ENCODE peak calls at places on chromosomes 12 and 14, in eight cellular contexts. W is fibroblast of lung, H is trophoblast cell, O is hepatocyte, V is tibial artery, M is tibial nerve, I is colonic mucosa, K is small intestine. G is an unnamed sample.
A peak's percentile ranks its signal among the peaks of the same experiment; 100 is the strongest.

GRCh38 chr12:104049278-104050257 is at the start of gene GLT8D2:
- DNase-seq in H (peak; percentile 48), I (peak; percentile 24), V (peak; percentile 82), W (peak; percentile 87), M (peak; percentile 56), O (peak; percentile 81), K (peak; percentile 2), G (no peak)

GRCh38 chr14:101564819-101565698 is 3.8 kb downstream of the DIO3 start:
- DNase-seq in M (no peak), O (no peak), H (no peak), V (no peak), W (no peak), I (no peak), K (no peak), G (no peak)

GRCh38 chr14:104686624-104687517 is 2.5 kb upstream of the INF2 start:
- DNase-seq in O (no peak), H (peak; percentile 83), W (no peak), V (peak; percentile 65), M (no peak), I (peak; percentile 70), K (peak; percentile 66), G (no peak)

GRCh38 chr14:80653951-80654350 is 287.6 kb downstream of the CEP128 start:
- DNase-seq in I (no peak), H (no peak), V (no peak), O (no peak), K (no peak), M (no peak), W (no peak), G (no peak)

GRCh38 chr14:85572845-85573244 is 42.9 kb downstream of the FLRT2 start:
- DNase-seq in M (no peak), H (peak; percentile 44), V (no peak), K (no peak), I (no peak), W (peak; percentile 80), O (no peak), G (no peak)

GRCh38 chr12:113581342-113581741 is 109.7 kb upstream of the LHX5 start:
- DNase-seq in M (no peak), O (no peak), H (no peak), W (no peak), V (no peak), K (no peak), I (no peak), G (no peak)

GRCh38 chr12:3135522-3136461 is 58.6 kb downstream of the TSPAN9 start:
- DNase-seq in H (peak; percentile 77), V (no peak), K (peak; percentile 66), W (peak; percentile 85), I (peak; percentile 31), O (peak; percentile 80), M (no peak), G (peak; percentile 4)

GRCh38 chr12:77152623-77153193 is 87.3 kb upstream of the E2F7 start:
- DNase-seq in K (peak; percentile 25), H (peak; percentile 5), O (peak; percentile 59), W (peak; percentile 82), I (no peak), M (no peak), V (no peak), G (no peak)

DNA sequence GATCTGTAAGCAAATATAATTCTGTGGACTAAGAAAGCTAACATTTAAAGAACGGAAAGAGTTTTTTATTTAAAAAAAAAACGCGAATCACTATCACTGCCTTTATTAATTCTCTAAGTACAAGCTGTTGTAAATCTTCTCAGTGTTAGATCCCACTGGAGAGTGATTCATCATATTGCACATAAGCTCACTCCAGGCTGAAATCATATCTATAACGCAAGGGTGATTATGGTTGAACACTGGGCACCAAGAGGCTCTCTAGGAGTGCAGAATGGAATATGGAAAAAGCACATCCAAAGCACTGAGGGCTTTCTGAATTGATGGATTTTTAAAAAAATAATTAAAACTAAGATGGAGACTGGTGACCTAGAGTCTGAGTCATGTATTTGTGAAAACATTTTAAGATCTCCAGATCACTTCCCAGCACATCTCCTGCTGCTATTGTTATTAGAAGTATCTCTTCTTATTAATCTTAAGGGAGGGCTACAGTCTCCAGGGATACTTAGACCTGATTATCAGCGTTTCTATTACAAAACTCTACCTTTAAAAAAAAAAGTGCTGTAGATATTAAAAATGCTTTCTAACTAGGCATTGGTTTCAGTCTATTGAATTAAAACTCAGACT is 1106.8 kb downstream of the AACS start:
- DNase-seq in K (no peak), H (no peak), M (no peak), O (no peak), I (no peak), V (no peak), W (no peak), G (no peak)
- H3K9me3 ChIP-seq in K (no peaks in the 10 kb centered on the region), H (no peaks in the 10 kb centered on the region), M (no peaks in the 10 kb centered on the region), O (no peaks in the 10 kb centered on the region), I (no peaks in the 10 kb centered on the region), V (no peaks in the 10 kb centered on the region), W (no peaks in the 10 kb centered on the region), G (no peaks in the 10 kb centered on the region)

DNA sequence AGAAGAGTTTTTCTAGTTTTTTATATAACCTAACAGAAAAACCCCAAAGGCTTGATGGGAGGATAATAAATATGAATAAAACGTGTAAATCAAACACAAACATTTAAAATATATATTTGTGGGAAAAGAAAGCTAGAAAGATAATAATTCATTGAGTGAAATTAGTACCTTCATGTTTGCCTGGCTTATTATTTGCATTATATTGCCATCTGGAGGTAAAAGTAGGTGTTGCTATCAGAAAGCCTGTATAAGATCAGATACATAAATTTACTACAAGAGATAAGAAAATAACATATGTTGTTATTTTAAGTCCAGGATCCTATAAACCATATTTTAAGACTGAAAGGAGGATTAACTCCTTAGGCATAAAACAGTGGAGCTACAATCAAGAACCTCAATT is 77.7 kb downstream of the NTS start:
- DNase-seq in O (peak; percentile 7), W (peak; percentile 42), H (no peak), K (peak; percentile 40), V (no peak), I (no peak), M (no peak), G (no peak)
- H3K9me3 ChIP-seq in O (no peaks in the 10 kb centered on the region), W (no peaks in the 10 kb centered on the region), H (no peaks in the 10 kb centered on the region), K (no peaks in the 10 kb centered on the region), V (no peaks in the 10 kb centered on the region), I (no peaks in the 10 kb centered on the region), M (no peaks in the 10 kb centered on the region), G (no peaks in the 10 kb centered on the region)

GRCh38 chr14:96962337-96962736 is 165.2 kb downstream of the VRK1 start:
- DNase-seq in O (no peak), V (no peak), K (peak; percentile 33), I (no peak), M (no peak), W (no peak), H (no peak), G (no peak)
- H3K9me3 ChIP-seq in O (no peaks in the 10 kb centered on the region), V (no peaks in the 10 kb centered on the region), K (no peaks in the 10 kb centered on the region), I (no peaks in the 10 kb centered on the region), M (no peaks in the 10 kb centered on the region), W (no peaks in the 10 kb centered on the region), H (peaks cover 5% of the 10 kb centered on the region), G (no peaks in the 10 kb centered on the region)

DNA sequence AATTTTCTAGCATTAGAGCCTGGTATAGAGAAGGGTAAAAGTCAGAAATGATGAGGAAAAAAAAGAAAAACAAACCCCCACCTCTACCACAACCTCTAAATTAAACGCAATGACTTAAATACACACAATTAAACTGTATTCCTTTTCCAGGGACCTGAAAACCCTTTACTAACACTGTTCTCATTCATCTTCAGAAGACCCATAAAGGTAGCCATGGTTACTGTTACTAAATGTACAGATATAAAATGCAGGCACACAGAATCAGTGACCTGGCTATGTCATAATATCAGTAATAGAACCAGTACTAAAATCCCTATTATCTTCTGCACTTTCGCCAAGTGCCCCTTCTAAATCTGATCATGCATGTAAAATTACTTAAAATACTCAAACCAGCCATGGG is 1.4 kb downstream of the ACIN1 start:
- DNase-seq in K (no peak), H (no peak), I (no peak), W (no peak), V (no peak), O (no peak), M (no peak), G (no peak)
- H3K9me3 ChIP-seq in K (no peaks in the 10 kb centered on the region), H (no peaks in the 10 kb centered on the region), I (no peaks in the 10 kb centered on the region), W (no peaks in the 10 kb centered on the region), V (no peaks in the 10 kb centered on the region), O (no peaks in the 10 kb centered on the region), M (no peaks in the 10 kb centered on the region), G (no peaks in the 10 kb centered on the region)

DNA sequence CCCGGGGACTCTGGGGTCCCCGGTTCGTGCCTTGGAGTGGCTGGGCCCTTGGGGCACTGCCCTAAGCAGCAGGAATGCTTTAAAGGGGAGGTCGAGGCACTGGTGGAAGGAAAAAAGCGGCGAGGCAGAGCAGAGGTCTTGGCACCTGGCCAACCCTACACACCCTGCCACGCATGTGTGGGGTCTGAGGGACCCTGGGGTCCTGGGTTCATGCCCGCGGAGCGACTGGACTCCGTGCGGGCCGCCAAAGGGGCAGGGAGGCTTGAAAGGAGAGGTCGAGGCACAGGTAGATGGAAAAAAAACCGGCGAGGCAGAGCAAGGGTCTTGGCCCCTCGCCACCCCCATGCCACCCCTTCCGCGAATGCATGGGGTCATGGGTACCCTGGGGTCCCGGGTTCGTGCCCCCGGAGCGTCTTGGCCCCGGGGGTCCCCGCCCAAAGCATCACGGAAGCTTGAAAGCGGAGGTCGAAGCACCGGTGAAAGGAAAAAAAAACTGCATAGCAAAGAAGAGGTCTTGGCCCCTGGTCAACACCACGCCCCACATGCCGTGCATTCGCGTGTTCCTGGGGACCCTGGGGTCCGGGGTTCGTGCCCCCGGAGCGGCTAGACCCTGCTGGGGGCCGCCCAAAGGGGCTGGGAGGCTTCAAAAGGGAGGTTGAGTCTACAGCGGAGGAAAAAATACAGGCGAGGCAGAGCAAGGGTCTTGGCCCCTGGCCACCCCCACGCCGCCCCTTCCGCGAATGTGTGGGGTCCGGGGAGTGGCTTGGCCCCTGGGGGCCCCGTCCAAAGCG is 312.9 kb downstream of the ALG10 start:
- DNase-seq in K (no peak), M (no peak), O (no peak), H (no peak), W (no peak), V (no peak), I (no peak), G (no peak)
- H3K9me3 ChIP-seq in K (peaks cover 4% of the 10 kb centered on the region), M (no peaks in the 10 kb centered on the region), O (no peaks in the 10 kb centered on the region), H (peaks cover 98% of the 10 kb centered on the region), W (no peaks in the 10 kb centered on the region), V (no peaks in the 10 kb centered on the region), I (no peaks in the 10 kb centered on the region), G (no peaks in the 10 kb centered on the region)